ENCODE peak calls at places on chromosomes 5 and 9, in six cellular contexts. One of them, this sample, is unnamed.

GRCh38 chr9:14993891-14994554 is 83.8 kb upstream of the FREM1 start:
- DNase-seq in adrenal gland: no peak
- DNase-seq in PC-3: no peak
- DNase-seq in transverse colon: no peak
- DNase-seq in esophagus squamous epithelium: no peak
- DNase-seq in upper lobe of right lung: no peak
- DNase-seq in this sample: no peak

GRCh38 chr5:150573216-150573615 is 65.3 kb downstream of the NDST1 start:
- DNase-seq in transverse colon: no peak
- DNase-seq in PC-3: no peak
- DNase-seq in adrenal gland: no peak
- DNase-seq in upper lobe of right lung: no peak
- DNase-seq in esophagus squamous epithelium: no peak
- DNase-seq in this sample: no peak

GRCh38 chr9:100478192-100478591 is 5.2 kb downstream of the TMEFF1 start:
- DNase-seq in esophagus squamous epithelium: no peak
- DNase-seq in upper lobe of right lung: no peak
- DNase-seq in PC-3: no peak
- DNase-seq in transverse colon: no peak
- DNase-seq in adrenal gland: no peak
- DNase-seq in this sample: no peak

GRCh38 chr9:38024036-38024681 is 44.9 kb downstream of the SHB start:
- DNase-seq in esophagus squamous epithelium: no peak
- DNase-seq in PC-3: no peak
- DNase-seq in transverse colon: peak; percentile 43
- DNase-seq in upper lobe of right lung: peak; percentile 79
- DNase-seq in adrenal gland: peak; percentile 39
- DNase-seq in this sample: peak; percentile 81

GRCh38 chr5:33761139-33761538 is 130.7 kb downstream of the ADAMTS12 start:
- DNase-seq in adrenal gland: no peak
- DNase-seq in upper lobe of right lung: no peak
- DNase-seq in transverse colon: no peak
- DNase-seq in esophagus squamous epithelium: no peak
- DNase-seq in PC-3: no peak
- DNase-seq in this sample: peak; percentile 80

GRCh38 chr9:134315716-134316443 is 10.4 kb upstream of the RXRA start:
- DNase-seq in upper lobe of right lung: peak; percentile 57
- DNase-seq in transverse colon: no peak
- DNase-seq in adrenal gland: no peak
- DNase-seq in esophagus squamous epithelium: no peak
- DNase-seq in PC-3: no peak
- DNase-seq in this sample: no peak

GRCh38 chr5:168831438-168831837 is 252.3 kb upstream of the PANK3 start:
- DNase-seq in PC-3: no peak
- DNase-seq in transverse colon: no peak
- DNase-seq in upper lobe of right lung: no peak
- DNase-seq in adrenal gland: no peak
- DNase-seq in esophagus squamous epithelium: no peak
- DNase-seq in this sample: no peak

GRCh38 chr5:82222597-82223574 is 55.3 kb downstream of the RPS23 start:
- DNase-seq in PC-3: no peak
- DNase-seq in transverse colon: no peak
- DNase-seq in adrenal gland: no peak
- DNase-seq in esophagus squamous epithelium: no peak
- DNase-seq in upper lobe of right lung: no peak
- DNase-seq in this sample: no peak

GRCh38 chr5:96432245-96433065 is 593 bp downstream of the PCSK1 start:
- DNase-seq in adrenal gland: no peak
- DNase-seq in esophagus squamous epithelium: no peak
- DNase-seq in upper lobe of right lung: no peak
- DNase-seq in transverse colon: no peak
- DNase-seq in PC-3: no peak
- DNase-seq in this sample: peak; percentile 82

GRCh38 chr5:31217441-31217840 is 24.0 kb downstream of the CDH6 start:
- DNase-seq in adrenal gland: no peak
- DNase-seq in upper lobe of right lung: no peak
- DNase-seq in PC-3: no peak
- DNase-seq in transverse colon: no peak
- DNase-seq in esophagus squamous epithelium: no peak
- DNase-seq in this sample: no peak

GRCh38 chr5:132823481-132824050 is 6.9 kb downstream of the SHROOM1 start:
- DNase-seq in transverse colon: no peak
- DNase-seq in esophagus squamous epithelium: no peak
- DNase-seq in PC-3: no peak
- DNase-seq in adrenal gland: no peak
- DNase-seq in upper lobe of right lung: no peak
- DNase-seq in this sample: no peak

GRCh38 chr5:68086443-68086842 is 129.1 kb upstream of the PIK3R1 start:
- DNase-seq in upper lobe of right lung: no peak
- DNase-seq in transverse colon: no peak
- DNase-seq in esophagus squamous epithelium: no peak
- DNase-seq in adrenal gland: no peak
- DNase-seq in PC-3: no peak
- DNase-seq in this sample: no peak

GRCh38 chr9:137160054-137160425 is 9.8 kb downstream of the LRRC26 start:
- DNase-seq in esophagus squamous epithelium: no peak
- DNase-seq in adrenal gland: no peak
- DNase-seq in transverse colon: no peak
- DNase-seq in PC-3: no peak
- DNase-seq in upper lobe of right lung: no peak
- DNase-seq in this sample: no peak

GRCh38 chr9:70395652-70396051 is 18.8 kb downstream of the KLF9 start:
- DNase-seq in upper lobe of right lung: no peak
- DNase-seq in adrenal gland: no peak
- DNase-seq in esophagus squamous epithelium: no peak
- DNase-seq in transverse colon: no peak
- DNase-seq in PC-3: no peak
- DNase-seq in this sample: no peak
- H3K4me1 ChIP-seq in upper lobe of right lung: peaks cover 91% of the 10 kb centered on the region
- H3K4me1 ChIP-seq in adrenal gland: peaks cover 29% of the 10 kb centered on the region
- H3K4me1 ChIP-seq in esophagus squamous epithelium: peaks cover 22% of the 10 kb centered on the region
- H3K4me1 ChIP-seq in transverse colon: peaks cover 99% of the 10 kb centered on the region
- H3K4me1 ChIP-seq in PC-3: no peaks in the 10 kb centered on the region
- H3K4me1 ChIP-seq in this sample: no peaks in the 10 kb centered on the region

DNA sequence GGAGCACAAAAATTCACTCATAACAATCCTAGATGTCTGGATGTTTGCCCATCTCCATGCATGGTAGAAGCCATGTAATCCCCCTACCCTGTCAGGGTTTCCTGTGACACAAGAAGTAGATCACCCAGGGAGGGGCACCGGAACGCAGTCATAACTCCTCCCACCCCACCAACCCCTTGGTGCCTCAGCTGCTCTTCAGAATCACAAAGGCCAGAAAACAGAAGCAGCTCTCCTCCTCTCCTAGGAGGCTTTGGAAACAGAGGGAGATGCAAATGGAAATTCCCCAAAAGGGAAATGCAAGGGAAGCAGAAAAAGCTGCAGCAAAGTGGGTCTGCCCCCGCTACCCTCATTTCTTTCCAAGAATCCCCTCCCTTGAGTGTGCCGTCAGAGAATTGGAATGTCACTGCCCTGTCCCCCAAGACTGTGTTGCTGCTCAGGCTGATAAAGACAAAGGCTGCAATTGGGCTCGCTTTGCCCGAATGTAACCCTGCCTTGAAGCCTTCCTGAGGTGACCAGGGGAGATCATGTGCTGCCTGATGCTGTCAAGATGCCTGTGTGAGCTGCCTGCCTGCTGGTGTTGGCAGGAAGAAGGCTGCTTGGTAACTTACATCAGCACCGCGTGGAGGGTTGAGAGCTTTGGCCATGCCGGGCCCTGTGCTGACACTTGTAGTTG is 65.5 kb upstream of the ABCA1 start:
- DNase-seq in transverse colon: peak; percentile 63
- DNase-seq in adrenal gland: peak; percentile 91
- DNase-seq in upper lobe of right lung: peak; percentile 73
- DNase-seq in esophagus squamous epithelium: peak; percentile 17
- DNase-seq in PC-3: no peak
- DNase-seq in this sample: peak; percentile 91
- H3K27ac ChIP-seq in transverse colon: peak overlapping the region; percentile 98
- H3K27ac ChIP-seq in adrenal gland: peak overlapping the region; percentile 99
- H3K27ac ChIP-seq in upper lobe of right lung: peak overlapping the region; percentile 92
- H3K27ac ChIP-seq in esophagus squamous epithelium: peak overlapping the region; percentile 93
- H3K27ac ChIP-seq in PC-3: no peak overlapping the region
- H3K27ac ChIP-seq in this sample: peak overlapping the region; percentile 62

GRCh38 chr5:9954869-9955268 is 294.8 kb downstream of the ATPSCKMT start:
- DNase-seq in adrenal gland: no peak
- DNase-seq in transverse colon: no peak
- DNase-seq in PC-3: no peak
- DNase-seq in upper lobe of right lung: no peak
- DNase-seq in esophagus squamous epithelium: no peak
- DNase-seq in this sample: no peak
- TF ChIP-seq CTCF in adrenal gland: no peak
- TF ChIP-seq CTCF in transverse colon: no peak
- TF ChIP-seq CTCF in PC-3: no peak
- TF ChIP-seq CTCF in upper lobe of right lung: no peak
- TF ChIP-seq CTCF in esophagus squamous epithelium: no peak
- TF ChIP-seq CTCF in this sample: no peak

GRCh38 chr5:14181299-14181968 is 38.3 kb downstream of the TRIO start:
- DNase-seq in PC-3: no peak
- DNase-seq in upper lobe of right lung: no peak
- DNase-seq in adrenal gland: no peak
- DNase-seq in esophagus squamous epithelium: no peak
- DNase-seq in transverse colon: no peak
- DNase-seq in this sample: no peak
- H3K4me1 ChIP-seq in PC-3: peaks cover 82% of the 10 kb centered on the region
- H3K4me1 ChIP-seq in upper lobe of right lung: peaks cover 40% of the 10 kb centered on the region
- H3K4me1 ChIP-seq in adrenal gland: peaks cover 37% of the 10 kb centered on the region
- H3K4me1 ChIP-seq in esophagus squamous epithelium: peaks cover 17% of the 10 kb centered on the region
- H3K4me1 ChIP-seq in transverse colon: peaks cover 86% of the 10 kb centered on the region
- H3K4me1 ChIP-seq in this sample: peaks cover 7% of the 10 kb centered on the region

GRCh38 chr9:5043381-5043780 is 58.3 kb downstream of the JAK2 start:
- DNase-seq in esophagus squamous epithelium: no peak
- DNase-seq in adrenal gland: no peak
- DNase-seq in transverse colon: no peak
- DNase-seq in PC-3: peak; percentile 6
- DNase-seq in upper lobe of right lung: no peak
- DNase-seq in this sample: no peak
- H3K27ac ChIP-seq in esophagus squamous epithelium: no peak overlapping the region
- H3K27ac ChIP-seq in adrenal gland: no peak overlapping the region
- H3K27ac ChIP-seq in transverse colon: no peak overlapping the region
- H3K27ac ChIP-seq in PC-3: no peak overlapping the region
- H3K27ac ChIP-seq in upper lobe of right lung: no peak overlapping the region
- H3K27ac ChIP-seq in this sample: no peak overlapping the region

GRCh38 chr5:147223343-147223742 is 11.5 kb upstream of the STK32A start:
- DNase-seq in upper lobe of right lung: no peak
- DNase-seq in transverse colon: no peak
- DNase-seq in adrenal gland: no peak
- DNase-seq in esophagus squamous epithelium: no peak
- DNase-seq in PC-3: peak; percentile 34
- DNase-seq in this sample: no peak

GRCh38 chr5:147226512-147226911 is 8.3 kb upstream of the STK32A start:
- DNase-seq in esophagus squamous epithelium: no peak
- DNase-seq in upper lobe of right lung: no peak
- DNase-seq in adrenal gland: no peak
- DNase-seq in transverse colon: no peak
- DNase-seq in PC-3: no peak
- DNase-seq in this sample: no peak

GRCh38 chr5:147225938-147226337 is 8.9 kb upstream of the STK32A start:
- DNase-seq in adrenal gland: no peak
- DNase-seq in PC-3: no peak
- DNase-seq in esophagus squamous epithelium: no peak
- DNase-seq in transverse colon: no peak
- DNase-seq in upper lobe of right lung: no peak
- DNase-seq in this sample: no peak

GRCh38 chr5:147223951-147224791 is 10.7 kb upstream of the STK32A start:
- DNase-seq in PC-3: peak; percentile 55
- DNase-seq in transverse colon: peak; percentile 16
- DNase-seq in esophagus squamous epithelium: no peak
- DNase-seq in upper lobe of right lung: no peak
- DNase-seq in adrenal gland: peak; percentile 62
- DNase-seq in this sample: peak; percentile 75
- TF ChIP-seq CTCF in PC-3: peak; percentile 69
- TF ChIP-seq CTCF in transverse colon: peak; percentile 62
- TF ChIP-seq CTCF in esophagus squamous epithelium: peak; percentile 44
- TF ChIP-seq CTCF in upper lobe of right lung: peak; percentile 75
- TF ChIP-seq CTCF in adrenal gland: peak; percentile 61
- TF ChIP-seq CTCF in this sample: peak; percentile 80

This sample was measured in endodermal cell.